ENCODE peak calls at places on chromosome X, in four cellular contexts. J, I, P and K are unnamed samples.

GRCh38 chrX:40952855-40953254 is 132.4 kb upstream of the USP9X start:
- DNase-seq in P (no peak), J (no peak), I (no peak), K (no peak)

GRCh38 chrX:40513012-40513411 is 67.8 kb upstream of the ATP6AP2 start:
- DNase-seq in J (no peak), I (no peak), P (no peak), K (no peak)

GRCh38 chrX:50967734-50968133 is 57.2 kb downstream of the BMP15 start:
- DNase-seq in J (no peak), I (no peak), P (no peak), K (no peak)

GRCh38 chrX:114611018-114611619 is 27.2 kb downstream of the HTR2C start:
- DNase-seq in J (no peak), I (peak; percentile 56), P (no peak), K (peak; percentile 68)

GRCh38 chrX:68550193-68550592 is 51.3 kb downstream of the YIPF6 start:
- DNase-seq in P (no peak), J (no peak), I (no peak), K (no peak)

GRCh38 chrX:121151293-121151692 is 103.9 kb downstream of the GLUD2 start:
- DNase-seq in J (no peak), I (no peak), P (no peak), K (no peak)

GRCh38 chrX:38085797-38086196 is 79.4 kb downstream of the SYTL5 start:
- DNase-seq in J (no peak), P (no peak), I (no peak), K (no peak)

GRCh38 chrX:132226169-132226568 is 6.9 kb upstream of the RAP2C start:
- DNase-seq in P (no peak), J (no peak), I (no peak), K (no peak)

GRCh38 chrX:65451663-65452062 is 82.9 kb downstream of the LAS1L start:
- DNase-seq in J (no peak), I (peak; percentile 10), P (no peak), K (no peak)

GRCh38 chrX:45329217-45329616 is 128.5 kb upstream of the DIPK2B start:
- DNase-seq in J (no peak), I (no peak), P (no peak), K (no peak)

GRCh38 chrX:12970691-12971202 is 4.2 kb upstream of the TMSB4X start:
- DNase-seq in P (no peak), J (no peak), I (no peak), K (peak; percentile 76)

GRCh38 chrX:69031971-69032391 is 133.3 kb downstream of the PJA1 start:
- DNase-seq in I (no peak), J (no peak), P (no peak), K (no peak)